ENCODE peak calls at places on chromosomes 2 and 18, in ten cellular contexts. One of them, this sample, is unnamed.

GRCh38 chr2:185734658-185735057 is 3.9 kb upstream of the FSIP2 start:
- DNase-seq in effector CD4-positive, alpha-beta T cell: no peak
- DNase-seq in Calu3: no peak
- DNase-seq in GDM1: no peak
- DNase-seq in aorta: no peak
- DNase-seq in Caki2: no peak
- DNase-seq in substantia nigra: no peak
- DNase-seq in AG04449: no peak
- DNase-seq in activated CD8-positive, alpha-beta memory T cell treated with anti-CD3 and anti-CD28 coated beads, Interleukin-2, amount 50 U/mL, for 4 hours: no peak
- DNase-seq in osteocyte: no peak
- DNase-seq in this sample: no peak

GRCh38 chr2:184654945-184655344 is 56.6 kb downstream of the ZNF804A start:
- DNase-seq in substantia nigra: no peak
- DNase-seq in Caki2: peak; percentile 51
- DNase-seq in AG04449: peak; percentile 21
- DNase-seq in Calu3: no peak
- DNase-seq in GDM1: no peak
- DNase-seq in aorta: no peak
- DNase-seq in osteocyte: no peak
- DNase-seq in activated CD8-positive, alpha-beta memory T cell treated with anti-CD3 and anti-CD28 coated beads, Interleukin-2, amount 50 U/mL, for 4 hours: no peak
- DNase-seq in effector CD4-positive, alpha-beta T cell: no peak
- DNase-seq in this sample: no peak

GRCh38 chr2:332592-332991 is 44.7 kb upstream of the ALKAL2 start:
- DNase-seq in AG04449: no peak
- DNase-seq in substantia nigra: no peak
- DNase-seq in activated CD8-positive, alpha-beta memory T cell treated with anti-CD3 and anti-CD28 coated beads, Interleukin-2, amount 50 U/mL, for 4 hours: no peak
- DNase-seq in aorta: no peak
- DNase-seq in osteocyte: no peak
- DNase-seq in Caki2: no peak
- DNase-seq in effector CD4-positive, alpha-beta T cell: no peak
- DNase-seq in GDM1: no peak
- DNase-seq in Calu3: no peak
- DNase-seq in this sample: no peak

GRCh38 chr2:130332271-130333073 is 10.2 kb upstream of the IMP4 start:
- DNase-seq in osteocyte: peak; percentile 93
- DNase-seq in Caki2: peak; percentile 56
- DNase-seq in AG04449: no peak
- DNase-seq in Calu3: peak; percentile 85
- DNase-seq in aorta: peak; percentile 74
- DNase-seq in GDM1: peak; percentile 37
- DNase-seq in substantia nigra: peak; percentile 23
- DNase-seq in effector CD4-positive, alpha-beta T cell: peak; percentile 55
- DNase-seq in activated CD8-positive, alpha-beta memory T cell treated with anti-CD3 and anti-CD28 coated beads, Interleukin-2, amount 50 U/mL, for 4 hours: peak; percentile 71
- DNase-seq in this sample: peak; percentile 60

GRCh38 chr18:49460958-49461601 is 635 bp upstream of the DYM start:
- DNase-seq in activated CD8-positive, alpha-beta memory T cell treated with anti-CD3 and anti-CD28 coated beads, Interleukin-2, amount 50 U/mL, for 4 hours: no peak
- DNase-seq in substantia nigra: no peak
- DNase-seq in GDM1: no peak
- DNase-seq in AG04449: no peak
- DNase-seq in effector CD4-positive, alpha-beta T cell: no peak
- DNase-seq in aorta: no peak
- DNase-seq in osteocyte: no peak
- DNase-seq in Caki2: no peak
- DNase-seq in Calu3: no peak
- DNase-seq in this sample: peak; percentile 6

GRCh38 chr2:54558188-54558975 is 102.3 kb downstream of the SPTBN1 start:
- DNase-seq in effector CD4-positive, alpha-beta T cell: peak; percentile 68
- DNase-seq in osteocyte: peak; percentile 86
- DNase-seq in activated CD8-positive, alpha-beta memory T cell treated with anti-CD3 and anti-CD28 coated beads, Interleukin-2, amount 50 U/mL, for 4 hours: peak; percentile 67
- DNase-seq in Calu3: peak; percentile 72
- DNase-seq in GDM1: peak; percentile 44
- DNase-seq in Caki2: peak; percentile 67
- DNase-seq in AG04449: no peak
- DNase-seq in substantia nigra: no peak
- DNase-seq in aorta: peak; percentile 70
- DNase-seq in this sample: peak; percentile 58

GRCh38 chr2:234911271-234911670 is 40.5 kb upstream of the SH3BP4 start:
- DNase-seq in osteocyte: no peak
- DNase-seq in effector CD4-positive, alpha-beta T cell: no peak
- DNase-seq in GDM1: no peak
- DNase-seq in aorta: no peak
- DNase-seq in AG04449: no peak
- DNase-seq in Calu3: peak; percentile 34
- DNase-seq in activated CD8-positive, alpha-beta memory T cell treated with anti-CD3 and anti-CD28 coated beads, Interleukin-2, amount 50 U/mL, for 4 hours: no peak
- DNase-seq in substantia nigra: no peak
- DNase-seq in Caki2: no peak
- DNase-seq in this sample: no peak

GRCh38 chr2:6072757-6073156 is 380.6 kb downstream of the SOX11 start:
- DNase-seq in activated CD8-positive, alpha-beta memory T cell treated with anti-CD3 and anti-CD28 coated beads, Interleukin-2, amount 50 U/mL, for 4 hours: no peak
- DNase-seq in aorta: no peak
- DNase-seq in Caki2: no peak
- DNase-seq in osteocyte: no peak
- DNase-seq in effector CD4-positive, alpha-beta T cell: no peak
- DNase-seq in AG04449: no peak
- DNase-seq in substantia nigra: no peak
- DNase-seq in GDM1: no peak
- DNase-seq in Calu3: no peak
- DNase-seq in this sample: no peak

GRCh38 chr18:79982736-79983135 is 5.6 kb downstream of the TXNL4A start:
- DNase-seq in Caki2: no peak
- DNase-seq in AG04449: no peak
- DNase-seq in substantia nigra: peak; percentile 19
- DNase-seq in osteocyte: no peak
- DNase-seq in Calu3: no peak
- DNase-seq in GDM1: peak; percentile 52
- DNase-seq in activated CD8-positive, alpha-beta memory T cell treated with anti-CD3 and anti-CD28 coated beads, Interleukin-2, amount 50 U/mL, for 4 hours: no peak
- DNase-seq in effector CD4-positive, alpha-beta T cell: no peak
- DNase-seq in aorta: no peak
- DNase-seq in this sample: no peak

GRCh38 chr18:22228930-22229329 is 59.5 kb downstream of the GATA6 start:
- DNase-seq in GDM1: no peak
- DNase-seq in activated CD8-positive, alpha-beta memory T cell treated with anti-CD3 and anti-CD28 coated beads, Interleukin-2, amount 50 U/mL, for 4 hours: no peak
- DNase-seq in osteocyte: no peak
- DNase-seq in substantia nigra: no peak
- DNase-seq in Calu3: no peak
- DNase-seq in Caki2: no peak
- DNase-seq in AG04449: no peak
- DNase-seq in effector CD4-positive, alpha-beta T cell: no peak
- DNase-seq in aorta: no peak
- DNase-seq in this sample: no peak

GRCh38 chr2:199833525-199833924 is 17.5 kb downstream of the FTCDNL1 start:
- DNase-seq in GDM1: no peak
- DNase-seq in AG04449: no peak
- DNase-seq in aorta: no peak
- DNase-seq in osteocyte: no peak
- DNase-seq in effector CD4-positive, alpha-beta T cell: no peak
- DNase-seq in activated CD8-positive, alpha-beta memory T cell treated with anti-CD3 and anti-CD28 coated beads, Interleukin-2, amount 50 U/mL, for 4 hours: no peak
- DNase-seq in Caki2: peak; percentile 20
- DNase-seq in Calu3: no peak
- DNase-seq in substantia nigra: peak; percentile 59
- DNase-seq in this sample: no peak

GRCh38 chr18:63157293-63158011 is 162.1 kb downstream of the BCL2 start:
- DNase-seq in substantia nigra: no peak
- DNase-seq in activated CD8-positive, alpha-beta memory T cell treated with anti-CD3 and anti-CD28 coated beads, Interleukin-2, amount 50 U/mL, for 4 hours: no peak
- DNase-seq in osteocyte: no peak
- DNase-seq in effector CD4-positive, alpha-beta T cell: no peak
- DNase-seq in Caki2: no peak
- DNase-seq in aorta: no peak
- DNase-seq in Calu3: no peak
- DNase-seq in GDM1: no peak
- DNase-seq in AG04449: no peak
- DNase-seq in this sample: no peak

GRCh38 chr18:34128436-34128835 is 96.3 kb downstream of the NOL4 start:
- DNase-seq in Calu3: no peak
- DNase-seq in Caki2: no peak
- DNase-seq in osteocyte: no peak
- DNase-seq in aorta: no peak
- DNase-seq in AG04449: no peak
- DNase-seq in activated CD8-positive, alpha-beta memory T cell treated with anti-CD3 and anti-CD28 coated beads, Interleukin-2, amount 50 U/mL, for 4 hours: no peak
- DNase-seq in GDM1: no peak
- DNase-seq in effector CD4-positive, alpha-beta T cell: no peak
- DNase-seq in substantia nigra: no peak
- DNase-seq in this sample: no peak

GRCh38 chr2:117785740-117786139 is 28.8 kb upstream of the DDX18 start:
- DNase-seq in effector CD4-positive, alpha-beta T cell: peak; percentile 19
- DNase-seq in AG04449: no peak
- DNase-seq in GDM1: peak; percentile 7
- DNase-seq in activated CD8-positive, alpha-beta memory T cell treated with anti-CD3 and anti-CD28 coated beads, Interleukin-2, amount 50 U/mL, for 4 hours: peak; percentile 25
- DNase-seq in osteocyte: no peak
- DNase-seq in aorta: no peak
- DNase-seq in substantia nigra: no peak
- DNase-seq in Calu3: peak; percentile 62
- DNase-seq in Caki2: peak; percentile 10
- DNase-seq in this sample: no peak

GRCh38 chr18:36912887-36913286 is 84.0 kb downstream of the KIAA1328 start:
- DNase-seq in Caki2: no peak
- DNase-seq in GDM1: no peak
- DNase-seq in activated CD8-positive, alpha-beta memory T cell treated with anti-CD3 and anti-CD28 coated beads, Interleukin-2, amount 50 U/mL, for 4 hours: no peak
- DNase-seq in substantia nigra: no peak
- DNase-seq in aorta: no peak
- DNase-seq in osteocyte: no peak
- DNase-seq in Calu3: no peak
- DNase-seq in AG04449: no peak
- DNase-seq in effector CD4-positive, alpha-beta T cell: no peak
- DNase-seq in this sample: no peak

GRCh38 chr2:236984046-236984445 is 101.6 kb upstream of the COPS8 start:
- DNase-seq in aorta: no peak
- DNase-seq in substantia nigra: no peak
- DNase-seq in Calu3: no peak
- DNase-seq in GDM1: no peak
- DNase-seq in AG04449: no peak
- DNase-seq in activated CD8-positive, alpha-beta memory T cell treated with anti-CD3 and anti-CD28 coated beads, Interleukin-2, amount 50 U/mL, for 4 hours: no peak
- DNase-seq in effector CD4-positive, alpha-beta T cell: no peak
- DNase-seq in osteocyte: no peak
- DNase-seq in Caki2: no peak
- DNase-seq in this sample: no peak

GRCh38 chr2:85291425-85292023 is 36.3 kb downstream of the TGOLN2 start:
- DNase-seq in substantia nigra: no peak
- DNase-seq in activated CD8-positive, alpha-beta memory T cell treated with anti-CD3 and anti-CD28 coated beads, Interleukin-2, amount 50 U/mL, for 4 hours: no peak
- DNase-seq in AG04449: no peak
- DNase-seq in aorta: no peak
- DNase-seq in osteocyte: no peak
- DNase-seq in effector CD4-positive, alpha-beta T cell: no peak
- DNase-seq in GDM1: no peak
- DNase-seq in Caki2: no peak
- DNase-seq in Calu3: no peak
- DNase-seq in this sample: no peak

GRCh38 chr18:37571266-37571665 is 5.7 kb upstream of the CELF4 start:
- DNase-seq in activated CD8-positive, alpha-beta memory T cell treated with anti-CD3 and anti-CD28 coated beads, Interleukin-2, amount 50 U/mL, for 4 hours: no peak
- DNase-seq in Caki2: no peak
- DNase-seq in osteocyte: peak; percentile 54
- DNase-seq in substantia nigra: no peak
- DNase-seq in effector CD4-positive, alpha-beta T cell: no peak
- DNase-seq in AG04449: no peak
- DNase-seq in GDM1: no peak
- DNase-seq in Calu3: no peak
- DNase-seq in aorta: no peak
- DNase-seq in this sample: no peak

GRCh38 chr18:47931707-47932103 is 1.2 kb upstream of the SMAD2 start:
- DNase-seq in Calu3: peak; percentile 52
- DNase-seq in activated CD8-positive, alpha-beta memory T cell treated with anti-CD3 and anti-CD28 coated beads, Interleukin-2, amount 50 U/mL, for 4 hours: peak; percentile 17
- DNase-seq in Caki2: peak; percentile 50
- DNase-seq in effector CD4-positive, alpha-beta T cell: peak; percentile 26
- DNase-seq in substantia nigra: no peak
- DNase-seq in osteocyte: no peak
- DNase-seq in aorta: no peak
- DNase-seq in AG04449: no peak
- DNase-seq in GDM1: peak; percentile 49
- DNase-seq in this sample: peak; percentile 8

GRCh38 chr2:8006626-8007025 is 675.2 kb upstream of the ID2 start:
- DNase-seq in Calu3: peak; percentile 14
- DNase-seq in Caki2: no peak
- DNase-seq in effector CD4-positive, alpha-beta T cell: no peak
- DNase-seq in substantia nigra: no peak
- DNase-seq in GDM1: no peak
- DNase-seq in activated CD8-positive, alpha-beta memory T cell treated with anti-CD3 and anti-CD28 coated beads, Interleukin-2, amount 50 U/mL, for 4 hours: no peak
- DNase-seq in osteocyte: peak; percentile 21
- DNase-seq in aorta: no peak
- DNase-seq in AG04449: no peak
- DNase-seq in this sample: no peak

GRCh38 chr2:42569116-42569711 is 782 bp downstream of the MTA3 start:
- DNase-seq in Calu3: no peak
- DNase-seq in aorta: peak; percentile 51
- DNase-seq in activated CD8-positive, alpha-beta memory T cell treated with anti-CD3 and anti-CD28 coated beads, Interleukin-2, amount 50 U/mL, for 4 hours: peak; percentile 15
- DNase-seq in effector CD4-positive, alpha-beta T cell: no peak
- DNase-seq in Caki2: peak; percentile 35
- DNase-seq in substantia nigra: no peak
- DNase-seq in osteocyte: no peak
- DNase-seq in AG04449: no peak
- DNase-seq in GDM1: no peak
- DNase-seq in this sample: no peak

This sample was measured in T-helper 9 cell.